ENCODE peak calls at places on chromosomes 1 and 21, in four cellular contexts. Q is neuronal stem cell, B is mesenchymal stem cell, V is H1. G is an unnamed sample.

GRCh38 chr1:147243228-147243685 is 773 bp downstream of the CHD1L start:
- DNase-seq in Q (no peak), B (no peak), V (no peak), G (no peak)

GRCh38 chr1:224763126-224763764 is 147.1 kb downstream of the CNIH3 start:
- DNase-seq in Q (no peak), V (no peak), B (no peak), G (no peak)

GRCh38 chr1:27203946-27204345 is 30.5 kb upstream of the WDTC1 start:
- DNase-seq in B (no peak), V (no peak), Q (no peak), G (no peak)

GRCh38 chr21:45019076-45019886 is 55.1 kb upstream of the ADARB1 start:
- DNase-seq in Q (no peak), V (no peak), B (peak), G (no peak)

GRCh38 chr1:174769961-174770549 is 229.7 kb upstream of the CACYBP start:
- DNase-seq in Q (peak), V (no peak), B (peak), G (no peak)

GRCh38 chr1:109239047-109239579 is 10.2 kb upstream of the CELSR2 start:
- DNase-seq in Q (no peak), V (no peak), B (no peak), G (no peak)

GRCh38 chr21:34984356-34984755 is 64.7 kb downstream of the RUNX1 start:
- DNase-seq in Q (no peak), V (no peak), B (no peak), G (no peak)

GRCh38 chr21:27269646-27270045 is 302.8 kb upstream of the ADAMTS5 start:
- DNase-seq in B (peak), V (no peak), Q (no peak), G (no peak)

GRCh38 chr1:221829327-221830011 is 87.6 kb upstream of the DUSP10 start:
- DNase-seq in Q (no peak), B (peak), V (no peak), G (no peak)

GRCh38 chr1:181314010-181314409 is 169.3 kb upstream of the CACNA1E start:
- DNase-seq in B (no peak), Q (no peak), V (no peak), G (no peak)

GRCh38 chr1:206802401-206802800 is 30.1 kb upstream of the IL10 start:
- DNase-seq in B (no peak), V (no peak), Q (no peak), G (no peak)

GRCh38 chr21:31261759-31262158 is 82.3 kb downstream of the TIAM1 start:
- DNase-seq in Q (no peak), B (no peak), V (no peak), G (no peak)

GRCh38 chr1:160410412-160411005 is 10.1 kb downstream of the VANGL2 start:
- DNase-seq in B (no peak), V (peak), Q (peak), G (no peak)

GRCh38 chr1:113963281-113963906 is 15.9 kb upstream of the OLFML3 start:
- DNase-seq in V (no peak), B (no peak), Q (no peak), G (no peak)

GRCh38 chr1:245398180-245398579 is 243.4 kb downstream of the KIF26B start:
- DNase-seq in Q (no peak), B (no peak), V (no peak), G (no peak)

GRCh38 chr1:207519505-207520399 is 23.8 kb downstream of the CR1 start:
- DNase-seq in Q (no peak), V (no peak), B (no peak), G (no peak)

GRCh38 chr1:150236614-150236934 is 662 bp upstream of the ANP32E start:
- DNase-seq in V (no peak), Q (no peak), B (no peak), G (no peak)

GRCh38 chr1:228044961-228045360 is 37.5 kb upstream of the ARF1 start:
- DNase-seq in Q (no peak), B (no peak), V (peak), G (peak)

GRCh38 chr21:45410865-45411809 is 6.2 kb downstream of the COL18A1 start:
- DNase-seq in V (no peak), Q (no peak), B (peak), G (no peak)

GRCh38 chr1:25654109-25654660 is 37.6 kb downstream of the MAN1C1 start:
- DNase-seq in Q (no peak), V (peak), B (no peak), G (peak)

GRCh38 chr1:17227358-17227915 is 21.5 kb upstream of the PADI3 start:
- DNase-seq in B (no peak), Q (no peak), V (no peak), G (no peak)

GRCh38 chr1:202164271-202165037 is 4.1 kb upstream of the PTPN7 start:
- DNase-seq in Q (no peak), B (no peak), V (no peak), G (no peak)

GRCh38 chr1:3005771-3006170 is 15.5 kb upstream of the ACTRT2 start:
- DNase-seq in Q (no peak), B (no peak), V (no peak), G (no peak)

GRCh38 chr1:53992085-53992874 is 25.7 kb downstream of the LDLRAD1 start:
- DNase-seq in B (peak), Q (no peak), V (no peak), G (peak)

GRCh38 chr1:220241072-220241663 is 31.1 kb downstream of the RAB3GAP2 start:
- DNase-seq in Q (no peak), B (no peak), V (no peak), G (no peak)

GRCh38 chr1:27588256-27589232 is 15.4 kb downstream of the AHDC1 start:
- DNase-seq in V (no peak), Q (no peak), B (peak), G (no peak)

GRCh38 chr1:92708368-92708950 is 76.4 kb downstream of the EVI5 start:
- DNase-seq in V (no peak), Q (no peak), B (peak), G (no peak)

GRCh38 chr1:54987830-54988705 is 7.6 kb downstream of the TMEM61 start:
- DNase-seq in B (peak), Q (no peak), V (no peak), G (no peak)

GRCh38 chr21:17128132-17128531 is 384.7 kb upstream of the CXADR start:
- DNase-seq in B (no peak), V (no peak), Q (no peak), G (no peak)

GRCh38 chr1:154801612-154802011 is 68.5 kb downstream of the KCNN3 start:
- DNase-seq in Q (no peak), V (no peak), B (no peak), G (no peak)

GRCh38 chr21:35212393-35213127 is 163.5 kb upstream of the RUNX1 start:
- DNase-seq in B (peak), V (no peak), Q (no peak), G (no peak)

GRCh38 chr1:239112536-239112935 is 273.8 kb upstream of the CHRM3 start:
- DNase-seq in B (no peak), V (no peak), Q (no peak), G (no peak)

GRCh38 chr21:44901391-44902074 is 19.2 kb downstream of the ITGB2 start:
- DNase-seq in B (no peak), V (no peak), Q (no peak), G (no peak)

GRCh38 chr1:3501856-3502665 is 47.6 kb downstream of the ARHGEF16 start:
- DNase-seq in Q (peak), B (peak), V (peak), G (peak)

GRCh38 chr1:223844962-223845809 is 561 bp downstream of the TP53BP2 start:
- DNase-seq in V (no peak), B (peak), Q (peak), G (peak)

GRCh38 chr1:163201906-163202305 is 810 bp downstream of the RGS5 start:
- DNase-seq in Q (no peak), V (no peak), B (no peak), G (no peak)

DNA sequence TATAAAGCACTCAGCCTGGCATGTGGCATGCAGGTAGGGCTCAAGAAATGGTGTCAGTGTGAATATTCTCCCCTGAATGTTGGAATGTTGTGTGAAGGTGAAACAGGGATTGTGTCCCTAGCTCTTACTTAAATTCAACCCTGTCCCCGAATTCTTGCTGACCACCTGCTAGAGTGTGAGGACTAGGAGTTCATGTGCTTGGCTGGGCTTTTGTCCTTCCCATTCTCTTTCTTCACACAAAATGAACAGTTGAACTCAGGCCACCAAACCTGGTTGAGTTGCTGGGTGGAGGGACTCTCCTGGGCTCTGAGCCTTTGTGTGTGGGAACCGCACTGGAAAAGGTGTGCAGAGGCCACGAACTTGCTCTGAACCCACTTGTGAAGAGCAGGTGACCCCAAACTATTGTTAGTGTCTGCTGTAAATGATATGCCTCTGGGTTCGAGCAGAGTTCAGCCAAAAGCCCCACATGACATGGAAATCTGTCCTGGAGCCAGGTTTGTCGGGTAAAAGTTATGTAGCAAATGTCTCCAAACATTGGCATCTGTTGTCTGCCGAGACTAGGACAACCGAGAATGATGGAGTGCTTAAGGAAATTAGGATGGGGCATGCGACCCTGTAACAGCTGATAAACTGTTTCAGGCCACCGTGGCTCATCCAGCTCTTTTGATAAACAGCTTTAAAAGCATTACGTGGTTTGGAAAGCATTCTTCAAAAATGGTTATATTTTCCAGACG is 144.2 kb downstream of the DHRS3 start:
- DNase-seq in Q (no peak), V (no peak), B (no peak), G (no peak)
- H2BK15ac ChIP-seq in Q (no peak), V (no peak), B (no peak), G (no peak)

GRCh38 chr1:19033926-19034680 is 77.6 kb upstream of the IFFO2 start:
- DNase-seq in V (no peak), B (no peak), Q (no peak), G (no peak)
- H2BK12ac ChIP-seq in V (no peak), B (no peak), Q (no peak), G (no peak)

GRCh38 chr1:171221665-171222591 is 26.4 kb upstream of the FMO1 start:
- DNase-seq in B (peak), V (no peak), Q (no peak), G (no peak)
- H2BK15ac ChIP-seq in B (no peak), V (no peak), Q (no peak), G (no peak)

GRCh38 chr1:87117761-87118160 is 203.3 kb downstream of the HS2ST1 start:
- DNase-seq in B (no peak), Q (no peak), V (no peak), G (no peak)
- H2BK12ac ChIP-seq in B (no peak), Q (no peak), V (no peak), G (no peak)

GRCh38 chr1:42957880-42958487 is 684 bp downstream of the SLC2A1 start:
- DNase-seq in Q (peak), V (peak), B (peak), G (no peak)

GRCh38 chr1:42955311-42956063 is 3.2 kb downstream of the SLC2A1 start:
- DNase-seq in B (no peak), V (no peak), Q (no peak), G (no peak)

GRCh38 chr1:42957229-42957879 is 1.3 kb downstream of the SLC2A1 start:
- DNase-seq in V (no peak), B (no peak), Q (no peak), G (no peak)

GRCh38 chr1:42958488-42959317 is at the start of gene SLC2A1:
- DNase-seq in V (peak), Q (peak), B (peak), G (peak)

DNA sequence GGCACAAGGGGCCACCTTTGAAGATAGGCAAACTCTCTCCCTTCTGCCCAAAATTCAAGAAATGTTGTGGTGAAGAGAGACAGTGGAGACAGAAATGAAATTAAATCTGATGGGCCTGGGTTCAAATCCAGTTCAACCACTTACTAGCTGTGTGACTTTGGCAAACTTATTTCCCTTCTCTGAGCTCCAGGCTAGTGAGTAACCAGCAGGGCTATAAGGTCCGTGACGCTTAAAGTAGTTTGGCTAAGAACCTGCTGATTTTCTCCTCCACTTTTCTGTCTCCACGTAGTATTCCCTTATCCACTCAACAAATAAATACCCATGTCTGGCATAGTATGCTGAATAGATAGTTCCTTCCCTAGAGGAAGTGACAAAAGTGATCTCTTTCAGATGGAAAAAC is 1.9 kb downstream of the SLC2A1 start:
- DNase-seq in B (no peak), Q (no peak), V (no peak), G (no peak)
- H2BK15ac ChIP-seq in B (no peak), Q (no peak), V (no peak), G (no peak)